ENCODE peak calls at places on chromosomes 3 and 15, in ten cellular contexts. One of them, this sample, is unnamed.

GRCh38 chr3:186671051-186671450 is 5.2 kb downstream of the HRG start:
- DNase-seq in A549: no peak
- DNase-seq in hepatocyte: no peak
- DNase-seq in fibroblast of pulmonary artery: no peak
- DNase-seq in AG10803: no peak
- DNase-seq in OCI-LY7: no peak
- DNase-seq in foreskin fibroblast: no peak
- DNase-seq in mammary epithelial cell: no peak
- DNase-seq in left lung: no peak
- DNase-seq in uterus: no peak
- DNase-seq in this sample: no peak

GRCh38 chr3:167740961-167741587 is 5.6 kb downstream of the SERPINI1 start:
- DNase-seq in A549: peak; percentile 44
- DNase-seq in hepatocyte: peak; percentile 58
- DNase-seq in fibroblast of pulmonary artery: peak; percentile 60
- DNase-seq in AG10803: peak; percentile 18
- DNase-seq in OCI-LY7: peak; percentile 74
- DNase-seq in foreskin fibroblast: peak; percentile 48
- DNase-seq in mammary epithelial cell: peak; percentile 27
- DNase-seq in left lung: no peak
- DNase-seq in uterus: no peak
- DNase-seq in this sample: peak; percentile 18

GRCh38 chr3:142088522-142088921 is 60.8 kb downstream of the TFDP2 start:
- DNase-seq in A549: peak; percentile 21
- DNase-seq in hepatocyte: no peak
- DNase-seq in fibroblast of pulmonary artery: peak; percentile 36
- DNase-seq in AG10803: peak; percentile 54
- DNase-seq in OCI-LY7: no peak
- DNase-seq in foreskin fibroblast: peak; percentile 23
- DNase-seq in mammary epithelial cell: no peak
- DNase-seq in left lung: no peak
- DNase-seq in uterus: no peak
- DNase-seq in this sample: no peak

GRCh38 chr3:22969276-22969675 is 233.9 kb upstream of the UBE2E2 start:
- DNase-seq in A549: no peak
- DNase-seq in hepatocyte: no peak
- DNase-seq in fibroblast of pulmonary artery: no peak
- DNase-seq in AG10803: no peak
- DNase-seq in OCI-LY7: no peak
- DNase-seq in foreskin fibroblast: no peak
- DNase-seq in mammary epithelial cell: no peak
- DNase-seq in left lung: no peak
- DNase-seq in uterus: no peak
- DNase-seq in this sample: no peak

GRCh38 chr3:177062052-177062732 is 135.1 kb downstream of the TBL1XR1 start:
- DNase-seq in A549: no peak
- DNase-seq in hepatocyte: no peak
- DNase-seq in fibroblast of pulmonary artery: no peak
- DNase-seq in AG10803: no peak
- DNase-seq in OCI-LY7: no peak
- DNase-seq in foreskin fibroblast: no peak
- DNase-seq in mammary epithelial cell: no peak
- DNase-seq in left lung: no peak
- DNase-seq in uterus: no peak
- DNase-seq in this sample: no peak

GRCh38 chr15:78734441-78735064 is 76.7 kb downstream of the ADAMTS7 start:
- DNase-seq in A549: no peak
- DNase-seq in hepatocyte: no peak
- DNase-seq in fibroblast of pulmonary artery: no peak
- DNase-seq in AG10803: no peak
- DNase-seq in OCI-LY7: no peak
- DNase-seq in foreskin fibroblast: no peak
- DNase-seq in mammary epithelial cell: no peak
- DNase-seq in left lung: no peak
- DNase-seq in uterus: no peak
- DNase-seq in this sample: no peak

GRCh38 chr3:37729119-37729518 is 132.6 kb upstream of the CTDSPL start:
- DNase-seq in A549: no peak
- DNase-seq in hepatocyte: no peak
- DNase-seq in fibroblast of pulmonary artery: peak; percentile 15
- DNase-seq in AG10803: peak; percentile 7
- DNase-seq in OCI-LY7: no peak
- DNase-seq in foreskin fibroblast: peak; percentile 64
- DNase-seq in mammary epithelial cell: peak; percentile 9
- DNase-seq in left lung: no peak
- DNase-seq in uterus: no peak
- DNase-seq in this sample: no peak

GRCh38 chr3:161796312-161796711 is 299.7 kb downstream of the OTOL1 start:
- DNase-seq in A549: no peak
- DNase-seq in hepatocyte: no peak
- DNase-seq in fibroblast of pulmonary artery: no peak
- DNase-seq in AG10803: no peak
- DNase-seq in OCI-LY7: no peak
- DNase-seq in foreskin fibroblast: no peak
- DNase-seq in mammary epithelial cell: no peak
- DNase-seq in left lung: no peak
- DNase-seq in uterus: no peak
- DNase-seq in this sample: no peak

GRCh38 chr3:122415762-122416654 is at the start of gene WDR5B:
- DNase-seq in A549: peak; percentile 98
- DNase-seq in hepatocyte: peak; percentile 99
- DNase-seq in fibroblast of pulmonary artery: peak; percentile 98
- DNase-seq in AG10803: peak; percentile 96
- DNase-seq in OCI-LY7: peak; percentile 98
- DNase-seq in foreskin fibroblast: peak; percentile 98
- DNase-seq in mammary epithelial cell: peak; percentile 97
- DNase-seq in left lung: peak; percentile 93
- DNase-seq in uterus: peak; percentile 98
- DNase-seq in this sample: peak; percentile 96

GRCh38 chr3:136730595-136731273 is 21.4 kb downstream of the STAG1 start:
- DNase-seq in A549: no peak
- DNase-seq in hepatocyte: peak; percentile 17
- DNase-seq in fibroblast of pulmonary artery: no peak
- DNase-seq in AG10803: no peak
- DNase-seq in OCI-LY7: peak; percentile 35
- DNase-seq in foreskin fibroblast: no peak
- DNase-seq in mammary epithelial cell: no peak
- DNase-seq in left lung: no peak
- DNase-seq in uterus: no peak
- DNase-seq in this sample: no peak

GRCh38 chr3:8990266-8991215 is 27.3 kb upstream of the RAD18 start:
- DNase-seq in A549: no peak
- DNase-seq in hepatocyte: peak; percentile 68
- DNase-seq in fibroblast of pulmonary artery: peak; percentile 9
- DNase-seq in AG10803: peak; percentile 84
- DNase-seq in OCI-LY7: no peak
- DNase-seq in foreskin fibroblast: peak; percentile 76
- DNase-seq in mammary epithelial cell: no peak
- DNase-seq in left lung: no peak
- DNase-seq in uterus: no peak
- DNase-seq in this sample: peak; percentile 76

GRCh38 chr15:74123131-74123429 is 7.3 kb upstream of the ISLR2 start:
- DNase-seq in A549: no peak
- DNase-seq in hepatocyte: no peak
- DNase-seq in fibroblast of pulmonary artery: no peak
- DNase-seq in AG10803: no peak
- DNase-seq in OCI-LY7: peak; percentile 60
- DNase-seq in foreskin fibroblast: no peak
- DNase-seq in mammary epithelial cell: no peak
- DNase-seq in left lung: no peak
- DNase-seq in uterus: no peak
- DNase-seq in this sample: no peak

GRCh38 chr15:36506733-36507356 is 72.6 kb upstream of the CDIN1 start:
- DNase-seq in A549: no peak
- DNase-seq in hepatocyte: no peak
- DNase-seq in fibroblast of pulmonary artery: no peak
- DNase-seq in AG10803: no peak
- DNase-seq in OCI-LY7: no peak
- DNase-seq in foreskin fibroblast: no peak
- DNase-seq in mammary epithelial cell: no peak
- DNase-seq in left lung: no peak
- DNase-seq in uterus: no peak
- DNase-seq in this sample: no peak

GRCh38 chr15:41927516-41927915 is 33.7 kb upstream of the SPTBN5 start:
- DNase-seq in A549: no peak
- DNase-seq in hepatocyte: no peak
- DNase-seq in fibroblast of pulmonary artery: no peak
- DNase-seq in AG10803: no peak
- DNase-seq in OCI-LY7: peak; percentile 42
- DNase-seq in foreskin fibroblast: no peak
- DNase-seq in mammary epithelial cell: no peak
- DNase-seq in left lung: no peak
- DNase-seq in uterus: no peak
- DNase-seq in this sample: no peak

GRCh38 chr15:41922353-41922752 is 28.5 kb upstream of the SPTBN5 start:
- DNase-seq in A549: no peak
- DNase-seq in hepatocyte: no peak
- DNase-seq in fibroblast of pulmonary artery: no peak
- DNase-seq in AG10803: no peak
- DNase-seq in OCI-LY7: no peak
- DNase-seq in foreskin fibroblast: no peak
- DNase-seq in mammary epithelial cell: no peak
- DNase-seq in left lung: no peak
- DNase-seq in uterus: no peak
- DNase-seq in this sample: no peak

GRCh38 chr15:41923424-41923999 is 29.7 kb upstream of the SPTBN5 start:
- DNase-seq in A549: no peak
- DNase-seq in hepatocyte: no peak
- DNase-seq in fibroblast of pulmonary artery: no peak
- DNase-seq in AG10803: no peak
- DNase-seq in OCI-LY7: no peak
- DNase-seq in foreskin fibroblast: no peak
- DNase-seq in mammary epithelial cell: no peak
- DNase-seq in left lung: no peak
- DNase-seq in uterus: no peak
- DNase-seq in this sample: no peak

GRCh38 chr15:41926184-41927056 is 32.6 kb upstream of the SPTBN5 start:
- DNase-seq in A549: no peak
- DNase-seq in hepatocyte: peak; percentile 71
- DNase-seq in fibroblast of pulmonary artery: no peak
- DNase-seq in AG10803: peak; percentile 51
- DNase-seq in OCI-LY7: peak; percentile 31
- DNase-seq in foreskin fibroblast: peak; percentile 48
- DNase-seq in mammary epithelial cell: no peak
- DNase-seq in left lung: no peak
- DNase-seq in uterus: no peak
- DNase-seq in this sample: no peak

GRCh38 chr15:41925209-41925608 is 31.4 kb upstream of the SPTBN5 start:
- DNase-seq in A549: no peak
- DNase-seq in hepatocyte: no peak
- DNase-seq in fibroblast of pulmonary artery: no peak
- DNase-seq in AG10803: no peak
- DNase-seq in OCI-LY7: no peak
- DNase-seq in foreskin fibroblast: no peak
- DNase-seq in mammary epithelial cell: no peak
- DNase-seq in left lung: no peak
- DNase-seq in uterus: no peak
- DNase-seq in this sample: no peak
- TF ChIP-seq CTCF in A549: no peak
- TF ChIP-seq CTCF in hepatocyte: no peak
- TF ChIP-seq CTCF in fibroblast of pulmonary artery: no peak
- TF ChIP-seq CTCF in AG10803: no peak
- TF ChIP-seq CTCF in OCI-LY7: no peak
- TF ChIP-seq CTCF in foreskin fibroblast: no peak
- TF ChIP-seq CTCF in mammary epithelial cell: no peak
- TF ChIP-seq CTCF in left lung: no peak
- TF ChIP-seq CTCF in uterus: no peak
- TF ChIP-seq CTCF in this sample: no peak

GRCh38 chr3:15601046-15601398 is 347 bp downstream of the HACL1 start:
- DNase-seq in A549: no peak
- DNase-seq in hepatocyte: no peak
- DNase-seq in fibroblast of pulmonary artery: no peak
- DNase-seq in AG10803: peak; percentile 12
- DNase-seq in OCI-LY7: no peak
- DNase-seq in foreskin fibroblast: no peak
- DNase-seq in mammary epithelial cell: no peak
- DNase-seq in left lung: no peak
- DNase-seq in uterus: no peak
- DNase-seq in this sample: no peak

GRCh38 chr3:15606434-15606891 is 4.9 kb downstream of the BTD start:
- DNase-seq in A549: peak; percentile 37
- DNase-seq in hepatocyte: peak; percentile 38
- DNase-seq in fibroblast of pulmonary artery: no peak
- DNase-seq in AG10803: peak; percentile 12
- DNase-seq in OCI-LY7: no peak
- DNase-seq in foreskin fibroblast: peak; percentile 23
- DNase-seq in mammary epithelial cell: no peak
- DNase-seq in left lung: no peak
- DNase-seq in uterus: no peak
- DNase-seq in this sample: no peak

GRCh38 chr3:15595955-15596354 is 5.4 kb downstream of the HACL1 start:
- DNase-seq in A549: no peak
- DNase-seq in hepatocyte: no peak
- DNase-seq in fibroblast of pulmonary artery: no peak
- DNase-seq in AG10803: no peak
- DNase-seq in OCI-LY7: no peak
- DNase-seq in foreskin fibroblast: no peak
- DNase-seq in mammary epithelial cell: no peak
- DNase-seq in left lung: no peak
- DNase-seq in uterus: no peak
- DNase-seq in this sample: no peak

GRCh38 chr3:15602146-15602536 is 596 bp downstream of the BTD start:
- DNase-seq in A549: no peak
- DNase-seq in hepatocyte: no peak
- DNase-seq in fibroblast of pulmonary artery: no peak
- DNase-seq in AG10803: no peak
- DNase-seq in OCI-LY7: no peak
- DNase-seq in foreskin fibroblast: no peak
- DNase-seq in mammary epithelial cell: no peak
- DNase-seq in left lung: no peak
- DNase-seq in uterus: no peak
- DNase-seq in this sample: no peak

GRCh38 chr3:15601399-15602145 is at the start of the genes BTD and HACL1:
- DNase-seq in A549: peak; percentile 99
- DNase-seq in hepatocyte: peak; percentile 99
- DNase-seq in fibroblast of pulmonary artery: peak; percentile 99
- DNase-seq in AG10803: peak; percentile 99
- DNase-seq in OCI-LY7: peak; percentile 100
- DNase-seq in foreskin fibroblast: peak; percentile 99
- DNase-seq in mammary epithelial cell: peak; percentile 99
- DNase-seq in left lung: peak; percentile 99
- DNase-seq in uterus: peak; percentile 99
- DNase-seq in this sample: peak; percentile 99
- H3K4me3 ChIP-seq in A549: peak within 1 kb of the TSS; percentile 65
- H3K4me3 ChIP-seq in hepatocyte: peak within 1 kb of the TSS; percentile 52
- H3K4me3 ChIP-seq in fibroblast of pulmonary artery: peak within 1 kb of the TSS; percentile 100
- H3K4me3 ChIP-seq in AG10803: peak within 1 kb of the TSS; percentile 98
- H3K4me3 ChIP-seq in OCI-LY7: peak within 1 kb of the TSS; percentile 83
- H3K4me3 ChIP-seq in foreskin fibroblast: peak within 1 kb of the TSS; percentile 73
- H3K4me3 ChIP-seq in mammary epithelial cell: peak within 1 kb of the TSS; percentile 74
- H3K4me3 ChIP-seq in left lung: peak within 1 kb of the TSS; percentile 59
- H3K4me3 ChIP-seq in uterus: peak within 1 kb of the TSS; percentile 82
- H3K4me3 ChIP-seq in this sample: peak within 1 kb of the TSS; percentile 77

GRCh38 chr15:47711654-47712053 is 5.7 kb upstream of the SEMA6D start:
- DNase-seq in A549: no peak
- DNase-seq in hepatocyte: no peak
- DNase-seq in fibroblast of pulmonary artery: peak; percentile 40
- DNase-seq in AG10803: peak; percentile 6
- DNase-seq in OCI-LY7: peak; percentile 23
- DNase-seq in foreskin fibroblast: peak; percentile 36
- DNase-seq in mammary epithelial cell: peak; percentile 5
- DNase-seq in left lung: no peak
- DNase-seq in uterus: no peak
- DNase-seq in this sample: no peak
- TF ChIP-seq CTCF in A549: no peak
- TF ChIP-seq CTCF in hepatocyte: peak; percentile 54
- TF ChIP-seq CTCF in fibroblast of pulmonary artery: peak; percentile 75
- TF ChIP-seq CTCF in AG10803: peak; percentile 75
- TF ChIP-seq CTCF in OCI-LY7: peak; percentile 81
- TF ChIP-seq CTCF in foreskin fibroblast: peak; percentile 51
- TF ChIP-seq CTCF in mammary epithelial cell: peak; percentile 58
- TF ChIP-seq CTCF in left lung: peak; percentile 29
- TF ChIP-seq CTCF in uterus: peak; percentile 12
- TF ChIP-seq CTCF in this sample: peak; percentile 45

GRCh38 chr3:156291269-156292123 is 171.1 kb downstream of the KCNAB1 start:
- DNase-seq in A549: no peak
- DNase-seq in hepatocyte: peak; percentile 28
- DNase-seq in fibroblast of pulmonary artery: no peak
- DNase-seq in AG10803: peak; percentile 10
- DNase-seq in OCI-LY7: no peak
- DNase-seq in foreskin fibroblast: peak; percentile 44
- DNase-seq in mammary epithelial cell: peak; percentile 25
- DNase-seq in left lung: no peak
- DNase-seq in uterus: no peak
- DNase-seq in this sample: no peak
- H3K4me3 ChIP-seq in A549: no peak overlapping the region
- H3K4me3 ChIP-seq in hepatocyte: no peak overlapping the region
- H3K4me3 ChIP-seq in fibroblast of pulmonary artery: peak overlapping the region; percentile 38
- H3K4me3 ChIP-seq in AG10803: peak overlapping the region; percentile 52
- H3K4me3 ChIP-seq in OCI-LY7: no peak overlapping the region
- H3K4me3 ChIP-seq in foreskin fibroblast: peak overlapping the region; percentile 40
- H3K4me3 ChIP-seq in mammary epithelial cell: no peak overlapping the region
- H3K4me3 ChIP-seq in left lung: no peak overlapping the region
- H3K4me3 ChIP-seq in uterus: peak overlapping the region; percentile 7
- H3K4me3 ChIP-seq in this sample: peak overlapping the region; percentile 23